ENCODE peak calls at places on chromosomes 7 and 10, in four cellular contexts. One of them, this sample, is unnamed.
A peak's percentile ranks its signal among the peaks of the same experiment; 100 is the strongest.

GRCh38 chr10:3398825-3399646 is 226.5 kb upstream of the PITRM1 start:
- DNase-seq in transverse colon: no peak
- DNase-seq in adrenal gland: no peak
- DNase-seq in keratinocyte: no peak
- DNase-seq in this sample: no peak

GRCh38 chr10:103668351-103669242 is 175.1 kb downstream of the NEURL1 start:
- DNase-seq in adrenal gland: peak; percentile 59
- DNase-seq in transverse colon: peak; percentile 51
- DNase-seq in keratinocyte: no peak
- DNase-seq in this sample: peak; percentile 52

GRCh38 chr10:96987842-96988175 is 155.7 kb downstream of the LCOR start:
- DNase-seq in adrenal gland: no peak
- DNase-seq in keratinocyte: no peak
- DNase-seq in transverse colon: no peak
- DNase-seq in this sample: no peak

GRCh38 chr7:32479574-32480200 is 10.5 kb downstream of the LSM5 start:
- DNase-seq in keratinocyte: no peak
- DNase-seq in transverse colon: no peak
- DNase-seq in adrenal gland: no peak
- DNase-seq in this sample: peak; percentile 26

GRCh38 chr10:93062499-93063216 is 2.1 kb downstream of the CYP26C1 start:
- DNase-seq in keratinocyte: no peak
- DNase-seq in transverse colon: no peak
- DNase-seq in adrenal gland: no peak
- DNase-seq in this sample: peak; percentile 33

GRCh38 chr7:55242613-55243012 is 122.5 kb upstream of the LANCL2 start:
- DNase-seq in keratinocyte: no peak
- DNase-seq in transverse colon: no peak
- DNase-seq in adrenal gland: no peak
- DNase-seq in this sample: no peak

GRCh38 chr7:37180828-37181549 is 267.7 kb downstream of the ELMO1 start:
- DNase-seq in keratinocyte: no peak
- DNase-seq in transverse colon: no peak
- DNase-seq in adrenal gland: no peak
- DNase-seq in this sample: no peak

GRCh38 chr10:123858039-123858740 is 33.4 kb downstream of the CPXM2 start:
- DNase-seq in transverse colon: no peak
- DNase-seq in keratinocyte: no peak
- DNase-seq in adrenal gland: no peak
- DNase-seq in this sample: no peak

GRCh38 chr10:102118867-102119266 is 1.3 kb downstream of the LDB1 start:
- DNase-seq in transverse colon: peak; percentile 57
- DNase-seq in adrenal gland: peak; percentile 40
- DNase-seq in keratinocyte: no peak
- DNase-seq in this sample: peak; percentile 70

GRCh38 chr7:96061844-96062243 is 260.1 kb downstream of the SLC25A13 start:
- DNase-seq in adrenal gland: peak; percentile 17
- DNase-seq in keratinocyte: no peak
- DNase-seq in transverse colon: no peak
- DNase-seq in this sample: no peak

GRCh38 chr10:20855398-20856038 is 41.6 kb downstream of the NEBL start:
- DNase-seq in adrenal gland: no peak
- DNase-seq in keratinocyte: no peak
- DNase-seq in transverse colon: no peak
- DNase-seq in this sample: no peak

GRCh38 chr7:110600983-110601382 is 489.9 kb upstream of the LRRN3 start:
- DNase-seq in adrenal gland: no peak
- DNase-seq in keratinocyte: no peak
- DNase-seq in transverse colon: no peak
- DNase-seq in this sample: no peak

GRCh38 chr7:31825576-31825975 is 138.6 kb downstream of the PPP1R17 start:
- DNase-seq in keratinocyte: no peak
- DNase-seq in transverse colon: no peak
- DNase-seq in adrenal gland: no peak
- DNase-seq in this sample: no peak

GRCh38 chr10:58158806-58159205 is 108.9 kb downstream of the IPMK start:
- DNase-seq in transverse colon: no peak
- DNase-seq in keratinocyte: no peak
- DNase-seq in adrenal gland: no peak
- DNase-seq in this sample: no peak

GRCh38 chr7:93327006-93327633 is 95.0 kb downstream of the VPS50 start:
- DNase-seq in transverse colon: no peak
- DNase-seq in keratinocyte: peak; percentile 59
- DNase-seq in adrenal gland: no peak
- DNase-seq in this sample: no peak

GRCh38 chr7:87591211-87591610 is 9.5 kb downstream of the ABCB1 start:
- DNase-seq in transverse colon: no peak
- DNase-seq in keratinocyte: no peak
- DNase-seq in adrenal gland: no peak
- DNase-seq in this sample: no peak

GRCh38 chr7:20597339-20597738 is 18.1 kb upstream of the ABCB5 start:
- DNase-seq in adrenal gland: no peak
- DNase-seq in transverse colon: no peak
- DNase-seq in keratinocyte: no peak
- DNase-seq in this sample: no peak

GRCh38 chr10:99280472-99280871 is 44.8 kb upstream of the HPSE2 start:
- DNase-seq in adrenal gland: no peak
- DNase-seq in transverse colon: no peak
- DNase-seq in keratinocyte: no peak
- DNase-seq in this sample: no peak

GRCh38 chr7:100174582-100174981 is 2.6 kb downstream of the GPC2 start:
- DNase-seq in adrenal gland: no peak
- DNase-seq in transverse colon: no peak
- DNase-seq in keratinocyte: no peak
- DNase-seq in this sample: no peak

GRCh38 chr7:87628780-87629569 is 777 bp downstream of the RUNDC3B start:
- DNase-seq in transverse colon: peak; percentile 73
- DNase-seq in keratinocyte: no peak
- DNase-seq in adrenal gland: peak; percentile 75
- DNase-seq in this sample: peak; percentile 67

GRCh38 chr7:79681454-79681853 is 228.0 kb upstream of the MAGI2 start:
- DNase-seq in transverse colon: no peak
- DNase-seq in keratinocyte: no peak
- DNase-seq in adrenal gland: no peak
- DNase-seq in this sample: peak; percentile 38

GRCh38 chr10:114526112-114526496 is 121.8 kb upstream of the AFAP1L2 start:
- DNase-seq in keratinocyte: no peak
- DNase-seq in transverse colon: no peak
- DNase-seq in adrenal gland: no peak
- DNase-seq in this sample: no peak

GRCh38 chr7:145152589-145152988 is 316.7 kb upstream of the TPK1 start:
- DNase-seq in transverse colon: no peak
- DNase-seq in adrenal gland: no peak
- DNase-seq in keratinocyte: no peak
- DNase-seq in this sample: no peak

GRCh38 chr10:49089152-49089788 is 26.1 kb downstream of the VSTM4 start:
- DNase-seq in transverse colon: no peak
- DNase-seq in keratinocyte: no peak
- DNase-seq in adrenal gland: no peak
- DNase-seq in this sample: no peak

GRCh38 chr10:122286872-122287271 is 15.8 kb downstream of the BTBD16 start:
- DNase-seq in adrenal gland: no peak
- DNase-seq in keratinocyte: no peak
- DNase-seq in transverse colon: no peak
- DNase-seq in this sample: no peak

GRCh38 chr10:122287584-122287983 is 16.5 kb downstream of the BTBD16 start:
- DNase-seq in adrenal gland: no peak
- DNase-seq in transverse colon: no peak
- DNase-seq in keratinocyte: no peak
- DNase-seq in this sample: no peak

GRCh38 chr10:122282909-122283308 is 11.8 kb downstream of the BTBD16 start:
- DNase-seq in transverse colon: no peak
- DNase-seq in adrenal gland: no peak
- DNase-seq in keratinocyte: no peak
- DNase-seq in this sample: no peak

GRCh38 chr10:122288917-122289316 is 17.8 kb downstream of the BTBD16 start:
- DNase-seq in transverse colon: no peak
- DNase-seq in keratinocyte: no peak
- DNase-seq in adrenal gland: no peak
- DNase-seq in this sample: no peak

DNA sequence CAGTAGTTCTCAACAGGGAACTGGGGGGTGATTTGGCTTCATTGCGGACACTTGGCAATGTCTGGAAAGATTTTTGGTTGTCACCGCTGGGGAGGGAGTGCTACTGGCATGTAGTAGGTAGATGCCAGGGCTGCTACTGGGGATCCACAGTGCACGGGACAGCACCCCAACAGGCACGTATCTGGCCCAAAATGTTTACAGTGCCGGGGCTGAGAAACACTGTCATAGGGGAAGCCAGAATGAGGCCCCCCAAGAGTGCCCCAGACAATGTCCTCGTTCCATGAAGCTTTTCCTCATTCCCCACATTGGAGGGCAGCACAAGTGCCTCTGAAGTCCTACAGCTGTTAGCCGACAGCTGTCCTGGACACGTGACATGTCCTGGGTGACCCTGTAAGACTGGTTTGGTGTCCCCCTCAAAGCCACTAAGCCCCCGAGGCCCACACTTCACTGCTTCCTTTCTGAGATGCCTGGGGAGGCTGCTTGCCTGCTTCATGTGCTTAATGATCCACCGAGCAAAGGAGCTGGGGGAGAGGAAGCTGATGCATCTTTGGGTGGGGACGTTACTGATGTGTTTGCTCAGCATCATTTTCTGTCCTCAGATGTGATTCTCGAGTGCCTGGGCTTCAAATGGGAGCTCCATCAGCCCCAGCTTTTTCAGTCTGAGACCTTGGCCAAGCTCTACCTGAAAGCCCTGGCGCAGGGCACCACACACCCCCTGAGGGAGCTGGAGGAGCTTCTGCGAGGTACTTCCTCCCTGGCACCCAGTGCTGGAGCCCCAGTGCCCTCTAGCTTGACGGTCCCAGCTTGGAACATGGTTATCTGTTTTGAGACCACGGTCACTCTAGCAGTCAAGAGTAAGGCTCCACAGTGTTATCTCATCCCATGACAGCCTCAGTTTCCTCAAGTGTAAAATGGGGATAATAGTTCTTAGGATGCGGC is 14.7 kb downstream of the BTBD16 start:
- DNase-seq in keratinocyte: no peak
- DNase-seq in adrenal gland: no peak
- DNase-seq in transverse colon: no peak
- DNase-seq in this sample: no peak
- H3K4me3 ChIP-seq in keratinocyte: no peak overlapping the region
- H3K4me3 ChIP-seq in adrenal gland: no peak overlapping the region
- H3K4me3 ChIP-seq in transverse colon: no peak overlapping the region
- H3K4me3 ChIP-seq in this sample: no peak overlapping the region

DNA sequence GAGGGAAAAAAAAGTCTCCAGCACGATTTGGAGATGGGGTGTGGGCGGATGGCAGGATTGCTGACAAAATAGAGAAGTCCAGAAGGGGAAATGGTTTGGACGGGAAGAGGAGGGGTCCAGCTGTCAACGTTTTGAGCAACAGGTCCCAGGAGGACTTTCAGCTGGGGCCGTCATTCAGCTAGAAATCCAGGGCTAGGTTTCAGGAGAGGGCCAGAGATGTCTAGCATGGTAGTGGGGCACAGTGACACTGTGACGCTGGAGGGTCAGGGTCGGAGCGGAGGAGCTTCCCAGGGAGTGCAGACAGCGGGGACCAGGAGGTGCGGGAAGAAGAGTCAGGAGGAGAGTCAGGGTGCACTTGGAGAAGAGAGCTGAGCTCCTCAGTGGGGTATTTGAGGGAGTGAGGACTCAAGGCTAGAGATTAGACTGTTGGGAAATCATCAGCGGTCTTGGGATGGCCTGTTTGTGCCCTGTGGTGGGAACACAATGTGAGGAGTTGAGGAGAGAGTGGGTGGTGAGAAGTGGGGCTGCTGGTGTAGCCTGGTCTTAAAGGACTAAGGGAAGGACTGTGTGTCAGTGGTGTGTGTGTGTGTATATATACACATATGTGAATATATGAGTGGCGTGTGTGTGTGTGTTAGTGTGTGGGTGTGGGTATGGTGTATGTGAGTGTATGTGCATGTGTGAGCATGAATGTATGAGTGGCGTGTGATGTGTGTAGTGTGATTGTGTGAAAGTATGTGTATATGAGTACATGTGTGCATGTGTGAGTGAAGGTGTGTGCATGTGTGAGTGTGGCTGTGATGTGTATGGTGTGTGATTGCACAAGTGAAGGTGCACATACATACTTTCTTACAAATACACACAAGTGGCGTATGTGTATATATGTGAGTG is 3.8 kb downstream of the ZYX start:
- DNase-seq in adrenal gland: no peak
- DNase-seq in transverse colon: no peak
- DNase-seq in keratinocyte: no peak
- DNase-seq in this sample: no peak
- H3K4me3 ChIP-seq in adrenal gland: no peak overlapping the region
- H3K4me3 ChIP-seq in transverse colon: peak overlapping the region; percentile 11
- H3K4me3 ChIP-seq in keratinocyte: no peak overlapping the region
- H3K4me3 ChIP-seq in this sample: peak overlapping the region; percentile 89

DNA sequence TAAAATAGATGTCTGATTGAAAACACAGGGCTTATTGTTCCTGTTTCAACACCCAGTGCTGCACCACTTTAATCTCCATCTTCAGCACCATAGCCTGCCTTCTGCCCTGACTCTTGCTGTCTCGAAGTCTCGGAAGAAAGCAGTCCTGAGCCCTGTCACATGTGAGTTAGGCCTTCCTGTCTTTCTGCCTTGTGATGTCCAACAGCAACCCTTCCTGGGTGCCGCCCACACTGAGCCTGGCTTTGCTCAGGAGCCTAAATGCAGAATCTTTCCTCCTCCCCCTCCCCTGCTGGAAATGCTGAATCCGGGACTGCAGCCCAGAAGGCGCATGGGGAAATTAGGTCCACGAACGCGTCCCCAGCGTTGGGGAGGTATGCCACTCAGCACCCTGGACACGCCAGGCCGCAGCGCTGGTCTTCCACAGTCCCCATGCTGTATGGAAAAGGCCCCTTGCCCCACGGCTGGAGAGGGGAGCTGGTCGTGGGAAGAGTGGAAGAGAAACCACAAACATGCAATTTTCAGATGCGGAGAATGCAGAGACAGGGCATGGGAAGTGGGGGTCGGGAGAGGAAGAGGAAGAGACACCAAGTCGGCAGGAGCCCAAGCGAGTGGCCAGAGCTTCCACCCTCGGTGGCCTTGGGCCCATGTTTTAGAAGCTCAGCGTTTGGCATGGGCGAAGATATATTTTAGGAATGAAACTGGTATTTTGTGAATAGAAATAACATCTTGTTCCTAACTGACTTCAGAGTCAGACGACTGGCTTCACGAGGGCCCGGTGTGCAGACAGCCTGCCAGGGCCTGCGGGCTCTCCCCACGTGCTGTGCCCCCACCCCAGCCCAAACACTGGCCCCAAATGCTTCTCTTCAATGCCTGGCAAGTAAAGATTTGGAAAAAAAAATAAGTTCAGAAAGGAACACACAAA is 656.1 kb upstream of the FOXK1 start:
- DNase-seq in adrenal gland: no peak
- DNase-seq in transverse colon: no peak
- DNase-seq in keratinocyte: no peak
- DNase-seq in this sample: no peak
- H3K4me3 ChIP-seq in adrenal gland: no peak overlapping the region
- H3K4me3 ChIP-seq in transverse colon: no peak overlapping the region
- H3K4me3 ChIP-seq in keratinocyte: no peak overlapping the region
- H3K4me3 ChIP-seq in this sample: no peak overlapping the region

DNA sequence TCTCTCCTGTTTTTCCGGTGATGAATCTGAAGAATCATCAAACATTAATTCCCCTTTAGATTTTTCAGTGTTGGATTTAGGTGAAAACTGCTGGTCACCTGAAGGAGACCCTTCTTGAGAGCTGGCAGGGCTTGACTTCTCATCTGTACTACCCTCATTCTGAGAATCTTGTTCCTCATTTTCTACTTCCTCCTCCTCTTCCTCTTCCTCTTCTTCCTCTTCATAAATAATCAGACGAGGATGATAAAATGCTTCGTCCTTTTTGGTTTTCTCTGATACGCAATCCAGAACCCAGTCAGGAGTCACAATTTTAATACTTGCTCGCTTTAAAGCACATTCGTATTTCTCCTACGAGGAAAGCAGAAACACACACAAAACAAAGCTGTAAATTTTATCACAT is 26.9 kb downstream of the PAXIP1 start:
- DNase-seq in transverse colon: no peak
- DNase-seq in adrenal gland: no peak
- DNase-seq in keratinocyte: no peak
- DNase-seq in this sample: no peak
- H3K4me3 ChIP-seq in transverse colon: no peak overlapping the region
- H3K4me3 ChIP-seq in adrenal gland: no peak overlapping the region
- H3K4me3 ChIP-seq in keratinocyte: no peak overlapping the region
- H3K4me3 ChIP-seq in this sample: no peak overlapping the region